ENCODE peak calls at places on chromosome 4, in four cellular contexts. One of them, this sample, is unnamed.

GRCh38 chr4:127997534-127998388 is 32.6 kb downstream of the ABHD18 start:
- DNase-seq in left cardiac atrium: no peak
- DNase-seq in stimulated activated naive B cell treated with anti-CD40 and anti-IgM and Interleukin-4, amounts not matched to agents 10 μg/mL and 1 μg/mL and 100 μg/mL, for 72 hours: peak
- DNase-seq in H9: no peak
- DNase-seq in this sample: no peak

GRCh38 chr4:71415491-71415890 is 76.7 kb downstream of the SLC4A4 start:
- DNase-seq in left cardiac atrium: no peak
- DNase-seq in stimulated activated naive B cell treated with anti-CD40 and anti-IgM and Interleukin-4, amounts not matched to agents 10 μg/mL and 1 μg/mL and 100 μg/mL, for 72 hours: no peak
- DNase-seq in H9: no peak
- DNase-seq in this sample: no peak

GRCh38 chr4:107828315-107828714 is 3.6 kb downstream of the SGMS2 start:
- DNase-seq in left cardiac atrium: no peak
- DNase-seq in stimulated activated naive B cell treated with anti-CD40 and anti-IgM and Interleukin-4, amounts not matched to agents 10 μg/mL and 1 μg/mL and 100 μg/mL, for 72 hours: no peak
- DNase-seq in H9: no peak
- DNase-seq in this sample: no peak

GRCh38 chr4:56971383-56971782 is 6.0 kb downstream of the NOA1 start:
- DNase-seq in left cardiac atrium: no peak
- DNase-seq in stimulated activated naive B cell treated with anti-CD40 and anti-IgM and Interleukin-4, amounts not matched to agents 10 μg/mL and 1 μg/mL and 100 μg/mL, for 72 hours: no peak
- DNase-seq in H9: no peak
- DNase-seq in this sample: no peak

GRCh38 chr4:140176735-140177134 is 22.8 kb upstream of the MAML3 start:
- DNase-seq in left cardiac atrium: no peak
- DNase-seq in stimulated activated naive B cell treated with anti-CD40 and anti-IgM and Interleukin-4, amounts not matched to agents 10 μg/mL and 1 μg/mL and 100 μg/mL, for 72 hours: no peak
- DNase-seq in H9: no peak
- DNase-seq in this sample: no peak

GRCh38 chr4:8144359-8144758 is 14.3 kb downstream of the ABLIM2 start:
- DNase-seq in left cardiac atrium: no peak
- DNase-seq in stimulated activated naive B cell treated with anti-CD40 and anti-IgM and Interleukin-4, amounts not matched to agents 10 μg/mL and 1 μg/mL and 100 μg/mL, for 72 hours: no peak
- DNase-seq in H9: peak
- DNase-seq in this sample: peak

GRCh38 chr4:184955116-184955515 is 63.2 kb upstream of the HELT start:
- DNase-seq in left cardiac atrium: no peak
- DNase-seq in stimulated activated naive B cell treated with anti-CD40 and anti-IgM and Interleukin-4, amounts not matched to agents 10 μg/mL and 1 μg/mL and 100 μg/mL, for 72 hours: no peak
- DNase-seq in H9: no peak
- DNase-seq in this sample: no peak

GRCh38 chr4:183249854-183250253 is 70.2 kb downstream of the CLDN22 start:
- DNase-seq in left cardiac atrium: no peak
- DNase-seq in stimulated activated naive B cell treated with anti-CD40 and anti-IgM and Interleukin-4, amounts not matched to agents 10 μg/mL and 1 μg/mL and 100 μg/mL, for 72 hours: no peak
- DNase-seq in H9: no peak
- DNase-seq in this sample: no peak

GRCh38 chr4:7813674-7814073 is 126.0 kb downstream of the AFAP1 start:
- DNase-seq in left cardiac atrium: no peak
- DNase-seq in stimulated activated naive B cell treated with anti-CD40 and anti-IgM and Interleukin-4, amounts not matched to agents 10 μg/mL and 1 μg/mL and 100 μg/mL, for 72 hours: no peak
- DNase-seq in H9: no peak
- DNase-seq in this sample: no peak

GRCh38 chr4:133483600-133484246 is 334.6 kb downstream of the PCDH10 start:
- DNase-seq in left cardiac atrium: no peak
- DNase-seq in stimulated activated naive B cell treated with anti-CD40 and anti-IgM and Interleukin-4, amounts not matched to agents 10 μg/mL and 1 μg/mL and 100 μg/mL, for 72 hours: no peak
- DNase-seq in H9: no peak
- DNase-seq in this sample: peak

GRCh38 chr4:148344382-148344781 is 97.8 kb downstream of the NR3C2 start:
- DNase-seq in left cardiac atrium: peak
- DNase-seq in stimulated activated naive B cell treated with anti-CD40 and anti-IgM and Interleukin-4, amounts not matched to agents 10 μg/mL and 1 μg/mL and 100 μg/mL, for 72 hours: no peak
- DNase-seq in H9: no peak
- DNase-seq in this sample: no peak

GRCh38 chr4:41611881-41612871 is 74.2 kb downstream of the LIMCH1 start:
- DNase-seq in left cardiac atrium: peak
- DNase-seq in stimulated activated naive B cell treated with anti-CD40 and anti-IgM and Interleukin-4, amounts not matched to agents 10 μg/mL and 1 μg/mL and 100 μg/mL, for 72 hours: no peak
- DNase-seq in H9: peak
- DNase-seq in this sample: peak

GRCh38 chr4:4521069-4521468 is 20.8 kb downstream of the STX18 start:
- DNase-seq in left cardiac atrium: no peak
- DNase-seq in stimulated activated naive B cell treated with anti-CD40 and anti-IgM and Interleukin-4, amounts not matched to agents 10 μg/mL and 1 μg/mL and 100 μg/mL, for 72 hours: no peak
- DNase-seq in H9: no peak
- DNase-seq in this sample: no peak

GRCh38 chr4:2843909-2844584 is 403 bp downstream of the ADD1 start:
- DNase-seq in left cardiac atrium: peak
- DNase-seq in stimulated activated naive B cell treated with anti-CD40 and anti-IgM and Interleukin-4, amounts not matched to agents 10 μg/mL and 1 μg/mL and 100 μg/mL, for 72 hours: no peak
- DNase-seq in H9: peak
- DNase-seq in this sample: peak

GRCh38 chr4:13329963-13330362 is 154.2 kb downstream of the RAB28 start:
- DNase-seq in left cardiac atrium: no peak
- DNase-seq in stimulated activated naive B cell treated with anti-CD40 and anti-IgM and Interleukin-4, amounts not matched to agents 10 μg/mL and 1 μg/mL and 100 μg/mL, for 72 hours: no peak
- DNase-seq in H9: no peak
- DNase-seq in this sample: no peak

GRCh38 chr4:7747062-7747385 is 192.6 kb downstream of the AFAP1 start:
- DNase-seq in left cardiac atrium: no peak
- DNase-seq in stimulated activated naive B cell treated with anti-CD40 and anti-IgM and Interleukin-4, amounts not matched to agents 10 μg/mL and 1 μg/mL and 100 μg/mL, for 72 hours: no peak
- DNase-seq in H9: no peak
- DNase-seq in this sample: no peak

GRCh38 chr4:73763877-73764276 is 23.5 kb downstream of the CXCL8 start:
- DNase-seq in left cardiac atrium: no peak
- DNase-seq in stimulated activated naive B cell treated with anti-CD40 and anti-IgM and Interleukin-4, amounts not matched to agents 10 μg/mL and 1 μg/mL and 100 μg/mL, for 72 hours: no peak
- DNase-seq in H9: no peak
- DNase-seq in this sample: no peak

GRCh38 chr4:147837435-147837834 is 105.5 kb downstream of the ARHGAP10 start:
- DNase-seq in left cardiac atrium: no peak
- DNase-seq in stimulated activated naive B cell treated with anti-CD40 and anti-IgM and Interleukin-4, amounts not matched to agents 10 μg/mL and 1 μg/mL and 100 μg/mL, for 72 hours: no peak
- DNase-seq in H9: no peak
- DNase-seq in this sample: no peak

GRCh38 chr4:87462102-87462501 is 39.7 kb downstream of the NUDT9 start:
- DNase-seq in left cardiac atrium: no peak
- DNase-seq in stimulated activated naive B cell treated with anti-CD40 and anti-IgM and Interleukin-4, amounts not matched to agents 10 μg/mL and 1 μg/mL and 100 μg/mL, for 72 hours: no peak
- DNase-seq in H9: no peak
- DNase-seq in this sample: no peak

GRCh38 chr4:11416767-11417113 is 12.0 kb downstream of the HS3ST1 start:
- DNase-seq in left cardiac atrium: no peak
- DNase-seq in stimulated activated naive B cell treated with anti-CD40 and anti-IgM and Interleukin-4, amounts not matched to agents 10 μg/mL and 1 μg/mL and 100 μg/mL, for 72 hours: no peak
- DNase-seq in H9: no peak
- DNase-seq in this sample: no peak

GRCh38 chr4:187157380-187157958 is 433.8 kb upstream of the FAT1 start:
- DNase-seq in left cardiac atrium: no peak
- DNase-seq in stimulated activated naive B cell treated with anti-CD40 and anti-IgM and Interleukin-4, amounts not matched to agents 10 μg/mL and 1 μg/mL and 100 μg/mL, for 72 hours: no peak
- DNase-seq in H9: no peak
- DNase-seq in this sample: no peak

GRCh38 chr4:65089666-65090065 is 580.6 kb downstream of the EPHA5 start:
- DNase-seq in left cardiac atrium: no peak
- DNase-seq in stimulated activated naive B cell treated with anti-CD40 and anti-IgM and Interleukin-4, amounts not matched to agents 10 μg/mL and 1 μg/mL and 100 μg/mL, for 72 hours: no peak
- DNase-seq in H9: no peak
- DNase-seq in this sample: peak

GRCh38 chr4:26130173-26130572 is 190.6 kb upstream of the RBPJ start:
- DNase-seq in left cardiac atrium: no peak
- DNase-seq in stimulated activated naive B cell treated with anti-CD40 and anti-IgM and Interleukin-4, amounts not matched to agents 10 μg/mL and 1 μg/mL and 100 μg/mL, for 72 hours: no peak
- DNase-seq in H9: no peak
- DNase-seq in this sample: no peak

GRCh38 chr4:142355417-142355930 is 490.6 kb downstream of the INPP4B start:
- DNase-seq in left cardiac atrium: no peak
- DNase-seq in stimulated activated naive B cell treated with anti-CD40 and anti-IgM and Interleukin-4, amounts not matched to agents 10 μg/mL and 1 μg/mL and 100 μg/mL, for 72 hours: no peak
- DNase-seq in H9: no peak
- DNase-seq in this sample: no peak

This sample was measured in ELF-1.